ENCODE peak calls at places on chromosomes 1 and 21, in four cellular contexts. H is activated naive CD4-positive, alpha-beta T cell; G is AG08396; O is A172. B is an unnamed sample.

GRCh38 chr1:9235123-9235513 is 544 bp downstream of the H6PD start:
- DNase-seq in H (no peak), G (peak), O (peak), B (peak)

GRCh38 chr21:29481641-29482040 is 182.9 kb downstream of the BACH1 start:
- DNase-seq in H (no peak), G (peak), O (no peak), B (peak)

GRCh38 chr21:45130324-45130774 is 56.0 kb downstream of the ADARB1 start:
- DNase-seq in H (no peak), G (peak), O (peak), B (peak)

GRCh38 chr1:112706505-112707216 is at the start of gene RHOC:
- DNase-seq in H (no peak), G (peak), O (peak), B (peak)

GRCh38 chr1:53285546-53285945 is 42.3 kb downstream of the LRP8 start:
- DNase-seq in H (no peak), G (no peak), O (no peak), B (peak)

GRCh38 chr1:245645406-245645805 is 490.6 kb downstream of the KIF26B start:
- DNase-seq in H (no peak), G (no peak), O (no peak), B (no peak)

GRCh38 chr1:200275415-200275814 is 134.4 kb downstream of the ZNF281 start:
- DNase-seq in H (no peak), G (no peak), O (no peak), B (no peak)

GRCh38 chr1:27388337-27389005 is 4.0 kb upstream of the GPR3 start:
- DNase-seq in H (peak), G (no peak), O (peak), B (peak)

GRCh38 chr1:39317910-39318633 is 113.6 kb downstream of the MACF1 start:
- DNase-seq in H (no peak), G (no peak), O (peak), B (no peak)

GRCh38 chr1:64228181-64228957 is 24.9 kb downstream of the UBE2U start:
- DNase-seq in H (no peak), G (no peak), O (peak), B (peak)

B was measured in osteoblast.